ENCODE peak calls at places on chromosomes 4 and X, in four cellular contexts. S is H1, R is mesendoderm, Y is left lung. U is an unnamed sample.

GRCh38 chr4:112125416-112125815 is 19.8 kb upstream of the FAM241A start:
- DNase-seq in S (no peak), R (no peak), Y (no peak), U (no peak)

GRCh38 chr4:82811838-82812672 is 13.5 kb upstream of the SCD5 start:
- DNase-seq in Y (no peak), S (no peak), R (peak), U (no peak)

GRCh38 chr4:768076-768475 is 57.9 kb downstream of the CPLX1 start:
- DNase-seq in R (no peak), S (no peak), Y (peak), U (peak)

GRCh38 chrX:19554786-19555185 is 39.5 kb upstream of the MAP3K15 start:
- DNase-seq in S (no peak), R (no peak), Y (no peak), U (no peak)

GRCh38 chr4:137039369-137039768 is 492.9 kb downstream of the PCDH18 start:
- DNase-seq in Y (no peak), R (no peak), S (no peak), U (no peak)

GRCh38 chrX:38277802-38278201 is 49.5 kb downstream of the RPGR start:
- DNase-seq in S (no peak), Y (no peak), R (no peak), U (no peak)

GRCh38 chr4:72817012-72817411 is 248.0 kb upstream of the ADAMTS3 start:
- DNase-seq in Y (no peak), S (no peak), R (no peak), U (no peak)

GRCh38 chr4:141246683-141247429 is 26.2 kb downstream of the ZNF330 start:
- DNase-seq in Y (no peak), R (peak), S (no peak), U (no peak)

GRCh38 chr4:3418029-3418762 is 23.6 kb upstream of the HGFAC start:
- DNase-seq in R (peak), S (no peak), Y (peak), U (peak)

GRCh38 chrX:69374569-69374968 is 129.6 kb upstream of the NALF2 start:
- DNase-seq in R (no peak), Y (no peak), S (no peak), U (no peak)

GRCh38 chr4:10496200-10496599 is 39.0 kb upstream of the ZNF518B start:
- DNase-seq in S (peak), Y (no peak), R (peak), U (no peak)

GRCh38 chrX:55253528-55253927 is 11.2 kb downstream of the PAGE3 start:
- DNase-seq in Y (no peak), R (no peak), S (no peak), U (no peak)

GRCh38 chr4:162891788-162892707 is 274.6 kb downstream of the NAF1 start:
- DNase-seq in S (no peak), R (peak), Y (no peak), U (no peak)

GRCh38 chr4:52655505-52655904 is 3.6 kb downstream of the USP46 start:
- DNase-seq in S (no peak), Y (no peak), R (no peak), U (no peak)

GRCh38 chr4:98557497-98557896 is 100.9 kb downstream of the TSPAN5 start:
- DNase-seq in Y (no peak), S (no peak), R (peak), U (peak)

GRCh38 chr4:6201580-6202091 is 1.3 kb upstream of the JAKMIP1 start:
- DNase-seq in S (no peak), Y (no peak), R (peak), U (no peak)

GRCh38 chr4:71827811-71828210 is 43.9 kb upstream of the GC start:
- DNase-seq in R (peak), Y (no peak), S (no peak), U (no peak)

GRCh38 chr4:110092646-110093045 is 105.8 kb downstream of the ELOVL6 start:
- DNase-seq in S (no peak), R (no peak), Y (no peak), U (no peak)

GRCh38 chr4:135277116-135277979 is 1075.8 kb upstream of the PABPC4L start:
- DNase-seq in R (peak), Y (no peak), S (no peak), U (no peak)

GRCh38 chrX:153769865-153770605 is 6.0 kb downstream of the PLXNB3 start:
- DNase-seq in R (no peak), S (no peak), Y (no peak), U (no peak)

GRCh38 chr4:336099-336892 is 1.3 kb upstream of the ZNF141 start:
- DNase-seq in Y (peak), S (no peak), R (peak), U (peak)

GRCh38 chr4:76024007-76024406 is 710 bp upstream of the CXCL10 start:
- DNase-seq in R (no peak), Y (no peak), S (no peak), U (no peak)

GRCh38 chr4:22595684-22596083 is 79.8 kb upstream of the ADGRA3 start:
- DNase-seq in S (no peak), R (peak), Y (no peak), U (no peak)

GRCh38 chr4:91064157-91064853 is 937.1 kb downstream of the CCSER1 start:
- DNase-seq in Y (no peak), R (peak), S (no peak), U (no peak)

GRCh38 chrX:69123481-69123880 is 41.8 kb downstream of the PJA1 start:
- DNase-seq in R (no peak), Y (no peak), S (no peak), U (no peak)

GRCh38 chr4:143344011-143344410 is 7.3 kb downstream of the GAB1 start:
- DNase-seq in Y (no peak), S (no peak), R (no peak), U (no peak)

GRCh38 chrX:103681443-103681842 is 5.1 kb downstream of the MORF4L2 start:
- DNase-seq in R (no peak), Y (no peak), S (no peak), U (no peak)

GRCh38 chrX:154696328-154697045 is 43.1 kb upstream of the CTAG2 start:
- DNase-seq in S (no peak), Y (no peak), R (no peak), U (no peak)

GRCh38 chrX:45445745-45446412 is 245.2 kb upstream of the DIPK2B start:
- DNase-seq in R (no peak), Y (no peak), S (no peak), U (no peak)

GRCh38 chr4:38964942-38965775 is 67.0 kb downstream of the TMEM156 start:
- DNase-seq in R (no peak), Y (no peak), S (no peak), U (no peak)

GRCh38 chr4:52096048-52096447 is 44.9 kb downstream of the SPATA18 start:
- DNase-seq in S (no peak), R (no peak), Y (no peak), U (no peak)

GRCh38 chr4:116387942-116388474 is 697.4 kb downstream of the TRAM1L1 start:
- DNase-seq in R (no peak), Y (no peak), S (no peak), U (no peak)

GRCh38 chr4:40038972-40039371 is 17.7 kb upstream of the N4BP2 start:
- DNase-seq in Y (no peak), S (no peak), R (no peak), U (no peak)

GRCh38 chr4:7699040-7699439 is 240.6 kb downstream of the AFAP1 start:
- DNase-seq in S (no peak), Y (peak), R (no peak), U (no peak)

GRCh38 chr4:171813195-171813955 is at the start of gene GALNTL6:
- DNase-seq in Y (peak), S (no peak), R (peak), U (peak)

GRCh38 chr4:56227301-56227835 is 159.9 kb downstream of the AASDH start:
- DNase-seq in S (no peak), Y (no peak), R (no peak), U (no peak)
- H3K27ac ChIP-seq in S (no peak), Y (no peak), R (no peak), U (no peak)

GRCh38 chr4:186806679-186807078 is 83.0 kb upstream of the FAT1 start:
- DNase-seq in S (no peak), Y (no peak), R (no peak), U (no peak)

GRCh38 chr4:186808635-186809018 is 85.0 kb upstream of the FAT1 start:
- DNase-seq in R (no peak), Y (no peak), S (no peak), U (no peak)

GRCh38 chr4:186809070-186809469 is 85.4 kb upstream of the FAT1 start:
- DNase-seq in R (peak), S (no peak), Y (no peak), U (no peak)

GRCh38 chr4:186807131-186807530 is 83.5 kb upstream of the FAT1 start:
- DNase-seq in R (no peak), S (no peak), Y (no peak), U (no peak)

DNA sequence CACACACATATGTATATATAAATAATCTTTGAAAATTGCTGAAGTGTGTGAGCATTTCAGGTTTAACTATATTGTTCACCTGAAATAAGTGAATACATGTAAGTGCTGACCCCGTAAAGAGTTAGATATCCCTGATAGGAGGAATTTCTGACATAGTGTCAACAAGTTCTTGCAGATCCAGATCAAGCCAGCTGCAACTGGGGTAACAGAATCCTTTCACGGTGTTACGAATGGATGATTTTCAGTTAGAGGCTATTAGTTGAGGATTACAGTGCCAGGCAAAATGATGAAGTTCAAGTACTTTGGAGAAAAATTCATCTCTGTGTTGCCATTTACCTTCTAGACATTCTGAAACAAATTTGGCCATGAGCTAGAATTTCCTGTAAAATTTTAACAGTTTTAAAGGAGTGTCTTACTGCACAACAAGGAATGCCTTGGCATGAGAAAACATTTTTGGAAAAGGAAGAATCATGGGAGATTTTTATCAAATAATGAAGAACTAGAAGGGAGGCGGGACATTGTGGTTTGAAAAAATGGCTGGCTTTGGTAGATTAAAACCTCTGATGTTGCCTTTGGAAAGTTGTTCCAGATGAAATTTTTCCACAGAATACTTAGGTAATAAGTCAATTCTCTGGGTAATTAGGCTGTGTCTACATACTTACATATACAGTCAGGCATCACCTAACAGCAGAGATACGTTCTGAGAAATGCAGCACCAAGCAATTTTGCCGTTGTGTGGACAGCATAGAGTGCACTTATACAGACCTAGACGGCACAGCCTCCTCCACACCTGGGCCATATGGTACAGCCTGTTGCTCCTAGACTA is 84.4 kb upstream of the FAT1 start:
- DNase-seq in S (no peak), Y (no peak), R (no peak), U (no peak)
- H3K4me3 ChIP-seq in S (no peak), Y (no peak), R (no peak), U (no peak)

DNA sequence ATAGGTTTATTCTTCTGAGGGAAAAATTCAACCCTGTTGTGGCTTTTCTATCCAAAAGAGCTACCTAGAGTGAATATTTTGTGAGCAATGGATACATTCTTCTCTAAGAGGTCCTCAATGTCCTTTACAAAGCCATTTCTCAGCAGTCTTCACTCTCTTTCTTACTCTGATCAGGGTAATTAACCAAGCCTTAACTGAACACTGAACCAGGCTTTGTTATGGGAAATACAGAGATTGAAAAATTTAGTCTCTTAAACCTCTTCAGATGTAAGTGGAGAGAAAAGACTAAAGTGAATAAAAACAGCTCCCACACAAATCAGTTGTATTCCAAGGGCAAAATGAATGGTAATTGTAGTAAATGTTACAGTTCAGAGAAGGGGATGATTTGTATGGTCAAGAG is 353.5 kb downstream of the CHIC1 start:
- DNase-seq in R (no peak), Y (no peak), S (no peak), U (no peak)
- H3K27ac ChIP-seq in R (no peak), Y (no peak), S (no peak), U (no peak)

DNA sequence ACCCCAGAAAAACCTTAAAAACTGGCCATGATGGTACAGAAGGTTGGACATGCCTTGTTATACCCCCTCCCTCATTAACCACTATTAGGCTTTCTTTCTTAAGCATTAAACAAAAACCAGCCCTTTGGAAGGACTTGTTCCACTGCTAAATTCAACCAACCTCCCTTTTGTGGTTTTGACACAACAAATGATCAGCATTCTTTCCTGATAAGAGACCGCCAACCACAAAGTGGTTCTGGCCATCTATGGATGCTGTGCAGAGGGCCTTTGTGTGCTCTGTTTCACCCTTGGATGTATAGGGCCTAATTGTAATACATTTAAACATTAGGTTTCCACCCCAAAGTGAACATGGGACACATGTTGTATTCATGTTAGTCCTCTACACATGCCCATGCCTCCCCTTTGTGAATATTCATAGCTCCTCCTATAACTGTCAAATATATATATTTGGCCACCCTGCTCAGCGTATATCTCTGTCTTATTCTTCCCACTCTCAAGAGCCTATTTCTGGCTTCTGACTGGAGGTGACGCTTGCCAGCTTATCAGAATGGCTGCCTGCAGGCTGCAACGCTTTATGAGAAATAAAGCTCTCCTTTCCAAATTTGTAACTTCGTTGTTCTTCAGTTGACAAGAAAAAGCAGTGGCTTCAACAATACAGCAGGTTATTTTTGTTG is 126.6 kb downstream of the NPNT start:
- DNase-seq in S (no peak), R (no peak), Y (no peak), U (no peak)
- H3K4me3 ChIP-seq in S (no peak), R (no peak), Y (no peak), U (no peak)

DNA sequence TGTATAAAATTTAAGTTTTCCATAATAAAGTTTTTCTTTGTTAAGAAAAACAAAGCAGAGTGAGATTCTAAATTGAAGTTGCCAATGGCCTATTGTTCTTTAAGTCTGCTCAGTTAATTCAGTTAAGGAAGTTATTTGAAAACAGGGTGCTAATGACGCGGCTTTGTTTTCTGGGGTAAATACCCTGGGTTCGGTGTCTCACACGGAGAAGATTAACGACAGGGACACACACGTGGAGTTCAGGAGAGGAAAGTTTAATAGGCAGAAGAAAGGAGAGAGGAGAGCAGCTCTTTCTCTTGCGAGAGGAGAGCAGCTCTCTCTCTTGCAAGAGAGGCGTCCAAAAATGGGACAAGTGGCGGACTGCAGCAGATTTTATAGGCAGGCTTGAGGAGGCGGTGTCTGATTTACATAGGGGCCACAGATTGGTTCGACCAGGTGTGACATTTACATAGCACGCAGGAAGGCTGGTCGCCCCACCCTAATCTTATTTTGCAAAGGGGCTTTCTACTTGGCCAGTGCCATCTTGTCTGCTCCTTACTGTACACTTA is 9.6 kb downstream of the CA5B start:
- DNase-seq in S (no peak), Y (no peak), R (peak), U (no peak)
- H3K27ac ChIP-seq in S (no peak), Y (no peak), R (peak), U (no peak)

DNA sequence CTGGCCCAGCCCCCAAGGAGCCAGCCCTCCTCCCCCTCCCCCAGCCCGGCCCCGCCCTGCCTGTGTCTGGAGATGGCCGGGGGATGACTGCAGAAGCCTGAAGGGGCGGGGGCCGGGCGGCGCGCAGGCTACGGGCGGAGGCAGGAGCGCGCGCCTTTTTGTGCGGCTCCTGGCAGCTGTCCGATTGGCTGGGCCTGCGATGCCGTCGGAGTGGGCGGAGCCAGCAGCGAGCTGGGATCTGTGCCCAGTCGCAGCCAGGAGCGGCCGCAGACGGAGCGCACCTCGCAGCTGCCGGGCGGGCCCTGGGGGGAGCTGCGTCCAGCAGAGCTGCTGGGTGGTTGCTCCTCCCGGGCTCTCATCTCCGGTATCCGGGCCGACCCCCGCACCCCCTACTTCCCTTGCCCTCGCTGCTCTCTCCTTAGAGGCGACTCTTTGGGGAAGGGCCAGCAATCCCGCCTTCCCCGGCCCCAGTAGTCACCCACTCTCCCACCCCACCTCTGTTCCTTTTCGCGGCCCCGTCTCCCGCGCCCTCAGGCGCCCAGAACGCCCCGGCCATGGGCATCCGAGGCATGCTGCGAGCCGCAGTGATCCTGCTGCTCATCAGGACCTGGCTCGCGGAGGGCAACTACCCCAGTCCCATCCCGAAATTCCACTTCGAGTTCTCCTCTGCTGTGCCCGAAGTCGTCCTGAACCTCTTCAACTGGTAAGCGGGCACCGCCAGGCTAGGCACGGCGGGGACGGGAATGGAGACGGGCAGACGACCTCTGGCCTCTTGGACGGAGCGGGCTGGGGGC is at the start of gene GABRQ:
- DNase-seq in Y (peak), S (peak), R (peak), U (peak)
- H3K4me3 ChIP-seq in Y (no peak), S (peak), R (peak), U (no peak)

GRCh38 chr4:189228726-189229125 is 711.9 kb upstream of the FRG1 start:
- DNase-seq in S (no peak), R (no peak), Y (no peak), U (no peak)

GRCh38 chr4:189237340-189237739 is 703.3 kb upstream of the FRG1 start:
- DNase-seq in Y (peak), R (no peak), S (no peak), U (no peak)

GRCh38 chr4:189235599-189235998 is 705.1 kb upstream of the FRG1 start:
- DNase-seq in R (no peak), S (no peak), Y (peak), U (no peak)

GRCh38 chr4:189232274-189232673 is 708.4 kb upstream of the FRG1 start:
- DNase-seq in R (no peak), S (no peak), Y (no peak), U (no peak)
- H3K27ac ChIP-seq in R (no peak), S (no peak), Y (no peak), U (no peak)